ENCODE peak calls at places on chromosomes 2 and 18, in eight cellular contexts. U is coronary artery, W is left ventricle myocardium inferior, F is GM23338, V is epithelial cell of esophagus, L is fibroblast of lung, Z is upper lobe of left lung, G is fibroblast of pulmonary artery. A is an unnamed sample.

GRCh38 chr2:67871696-67872320 is 191.0 kb downstream of the C1D start:
- DNase-seq in U (peak), W (no peak), F (no peak), V (peak), L (peak), Z (peak), G (peak), A (peak)

GRCh38 chr2:173511942-173512341 is 157.3 kb downstream of the CDCA7 start:
- DNase-seq in U (no peak), W (no peak), F (peak), V (no peak), L (peak), Z (no peak), G (no peak), A (no peak)

GRCh38 chr2:226738821-226739507 is 60.7 kb downstream of the IRS1 start:
- DNase-seq in U (no peak), W (no peak), F (peak), V (no peak), L (no peak), Z (no peak), G (no peak), A (no peak)

GRCh38 chr18:44729631-44730101 is 49.0 kb downstream of the SETBP1 start:
- DNase-seq in U (no peak), W (no peak), F (no peak), V (no peak), L (peak), Z (no peak), G (peak), A (no peak)

GRCh38 chr2:67895171-67895941 is 167.4 kb downstream of the C1D start:
- DNase-seq in U (no peak), W (no peak), F (peak), V (no peak), L (no peak), Z (no peak), G (no peak), A (no peak)

GRCh38 chr18:21115519-21116411 is 4.2 kb upstream of the ROCK1 start:
- DNase-seq in U (no peak), W (no peak), F (peak), V (no peak), L (peak), Z (no peak), G (peak), A (no peak)

GRCh38 chr2:45168731-45169338 is 159.6 kb upstream of the SIX2 start:
- DNase-seq in U (no peak), W (no peak), F (peak), V (peak), L (no peak), Z (no peak), G (no peak), A (no peak)

GRCh38 chr2:3279236-3279960 is 98.2 kb downstream of the EIPR1 start:
- DNase-seq in U (no peak), W (no peak), F (no peak), V (no peak), L (no peak), Z (no peak), G (no peak), A (no peak)

GRCh38 chr2:215784371-215784783 is 229.0 kb downstream of the MREG start:
- DNase-seq in U (no peak), W (no peak), F (no peak), V (no peak), L (peak), Z (no peak), G (peak), A (peak)

GRCh38 chr2:45841752-45842407 is 190.4 kb downstream of the PRKCE start:
- DNase-seq in U (no peak), W (no peak), F (no peak), V (no peak), L (no peak), Z (no peak), G (no peak), A (no peak)

GRCh38 chr2:179745615-179746263 is 115.7 kb downstream of the ZNF385B start:
- DNase-seq in U (no peak), W (no peak), F (no peak), V (no peak), L (peak), Z (no peak), G (no peak), A (no peak)

GRCh38 chr2:192010073-192010472 is 163.2 kb upstream of the CAVIN2 start:
- DNase-seq in U (no peak), W (no peak), F (no peak), V (no peak), L (no peak), Z (no peak), G (no peak), A (no peak)

GRCh38 chr2:109143214-109144187 is 14.5 kb downstream of the SH3RF3 start:
- DNase-seq in U (no peak), W (no peak), F (no peak), V (no peak), L (no peak), Z (no peak), G (no peak), A (no peak)

GRCh38 chr18:59379772-59380530 is 20.9 kb upstream of the LMAN1 start:
- DNase-seq in U (no peak), W (no peak), F (no peak), V (no peak), L (peak), Z (no peak), G (no peak), A (no peak)

GRCh38 chr2:237704476-237705224 is 77.3 kb downstream of the LRRFIP1 start:
- DNase-seq in U (no peak), W (no peak), F (no peak), V (peak), L (peak), Z (no peak), G (peak), A (no peak)

GRCh38 chr2:8441986-8442385 is 239.9 kb upstream of the ID2 start:
- DNase-seq in U (no peak), W (no peak), F (no peak), V (no peak), L (no peak), Z (no peak), G (no peak), A (no peak)

GRCh38 chr2:179263460-179264237 is 983 bp downstream of the SESTD1 start:
- DNase-seq in U (peak), W (peak), F (peak), V (peak), L (peak), Z (peak), G (peak), A (peak)

GRCh38 chr2:229852565-229852964 is 69.2 kb downstream of the TRIP12 start:
- DNase-seq in U (no peak), W (no peak), F (no peak), V (peak), L (peak), Z (no peak), G (peak), A (peak)

GRCh38 chr2:164969909-164970690 is 14.8 kb upstream of the SLC38A11 start:
- DNase-seq in U (no peak), W (no peak), F (no peak), V (no peak), L (no peak), Z (no peak), G (no peak), A (no peak)

GRCh38 chr18:34928068-34928753 is 113.0 kb upstream of the MAPRE2 start:
- DNase-seq in U (no peak), W (no peak), F (peak), V (no peak), L (peak), Z (no peak), G (no peak), A (no peak)

GRCh38 chr2:172833898-172834297 is 98.3 kb downstream of the RAPGEF4 start:
- DNase-seq in U (no peak), W (no peak), F (no peak), V (no peak), L (peak), Z (no peak), G (peak), A (no peak)

GRCh38 chr2:238143239-238143951 is 4.9 kb downstream of the KLHL30 start:
- DNase-seq in U (peak), W (peak), F (no peak), V (peak), L (peak), Z (peak), G (peak), A (no peak)

GRCh38 chr2:140586379-140586778 is 1544.4 kb downstream of the LRP1B start:
- DNase-seq in U (no peak), W (no peak), F (peak), V (peak), L (peak), Z (no peak), G (peak), A (no peak)

GRCh38 chr2:174493549-174494331 is 6.9 kb upstream of the GPR155 start:
- DNase-seq in U (no peak), W (no peak), F (no peak), V (no peak), L (no peak), Z (no peak), G (no peak), A (no peak)

GRCh38 chr2:31429759-31430438 is 15.4 kb upstream of the XDH start:
- DNase-seq in U (no peak), W (no peak), F (no peak), V (peak), L (no peak), Z (no peak), G (no peak), A (no peak)

GRCh38 chr18:5180254-5180653 is 16.8 kb downstream of the AKAIN1 start:
- DNase-seq in U (no peak), W (no peak), F (no peak), V (no peak), L (no peak), Z (no peak), G (no peak), A (no peak)

GRCh38 chr18:63518178-63519012 is 23.8 kb upstream of the SERPINB12 start:
- DNase-seq in U (no peak), W (no peak), F (peak), V (peak), L (peak), Z (no peak), G (peak), A (peak)

GRCh38 chr2:127627740-127628571 is 18.0 kb upstream of the GPR17 start:
- DNase-seq in U (no peak), W (peak), F (no peak), V (no peak), L (no peak), Z (peak), G (no peak), A (no peak)

GRCh38 chr2:240169486-240170353 is 29.3 kb upstream of the OTOS start:
- DNase-seq in U (no peak), W (no peak), F (no peak), V (no peak), L (no peak), Z (no peak), G (no peak), A (no peak)

GRCh38 chr2:215772634-215773563 is 240.5 kb downstream of the MREG start:
- DNase-seq in U (no peak), W (no peak), F (no peak), V (no peak), L (no peak), Z (no peak), G (peak), A (no peak)

DNA sequence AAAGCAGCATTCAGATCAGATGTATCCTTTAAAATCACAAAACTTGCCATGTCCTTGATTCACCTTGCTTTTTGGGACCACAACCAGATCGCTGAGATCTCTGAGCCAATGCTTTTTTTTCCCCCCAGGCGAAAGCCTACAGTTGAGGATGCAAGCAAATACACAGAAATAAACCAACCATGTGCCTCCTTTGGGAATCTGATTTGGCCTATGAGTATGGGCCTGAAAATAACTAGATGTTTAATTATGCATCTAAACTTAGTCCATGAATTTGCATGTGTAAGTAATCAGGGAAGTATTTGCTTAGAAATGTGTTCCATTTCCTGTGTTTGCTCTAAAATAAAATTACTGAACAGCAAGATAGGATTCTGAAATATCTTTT is 49.8 kb upstream of the CDC42EP3 start:
- DNase-seq in U (no peak), W (no peak), F (no peak), V (no peak), L (no peak), Z (no peak), G (no peak), A (no peak)
- H3K4me3 ChIP-seq in U (no peak), W (no peak), F (no peak), V (no peak), L (no peak), Z (no peak), G (no peak), A (no peak)

DNA sequence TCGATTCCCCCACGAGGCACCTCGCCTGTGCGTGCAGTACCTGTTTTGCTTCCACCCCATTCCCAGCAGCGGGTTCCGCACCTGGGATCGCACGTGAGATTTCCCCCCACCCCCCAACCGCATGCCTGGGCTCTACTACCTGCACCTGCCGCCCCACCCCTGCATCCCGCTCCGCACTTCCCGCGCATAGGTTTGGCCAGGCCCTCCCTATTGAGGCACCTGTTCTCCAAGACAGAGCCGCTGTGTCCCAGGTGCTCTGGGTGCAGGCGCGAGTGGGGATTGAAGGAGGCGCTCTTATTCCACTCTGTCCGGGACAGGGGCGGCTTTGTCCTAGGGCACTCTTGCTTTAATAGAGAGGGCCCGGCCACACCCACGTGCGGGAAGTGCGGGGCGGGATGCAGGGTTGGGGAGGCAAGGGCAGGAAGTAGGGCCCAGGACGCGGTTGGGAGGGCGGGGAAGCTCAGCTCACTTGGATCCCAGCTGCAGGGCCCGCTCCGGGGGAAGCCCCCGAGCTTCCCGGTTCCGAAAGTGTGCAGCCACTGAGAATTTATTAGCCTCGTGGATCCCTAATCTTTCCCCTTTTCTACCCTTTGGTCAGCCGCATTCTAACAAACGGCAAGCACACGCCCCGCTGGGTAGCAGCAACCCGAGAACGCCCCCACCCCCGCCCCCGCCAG is 698 bp upstream of the MOCOS start:
- DNase-seq in U (no peak), W (peak), F (peak), V (peak), L (peak), Z (peak), G (no peak), A (no peak)
- TF ChIP-seq CTCF in U (no peak), W (no peak), F (no peak), V (no peak), L (no peak), Z (no peak), G (no peak), A (peak)

GRCh38 chr2:6793371-6793770 is 72.3 kb downstream of the CMPK2 start:
- DNase-seq in U (no peak), W (no peak), F (no peak), V (peak), L (peak), Z (no peak), G (no peak), A (no peak)

GRCh38 chr2:6789559-6790138 is 76.1 kb downstream of the CMPK2 start:
- DNase-seq in U (no peak), W (no peak), F (no peak), V (no peak), L (no peak), Z (no peak), G (no peak), A (no peak)

GRCh38 chr2:6794484-6794883 is 71.2 kb downstream of the CMPK2 start:
- DNase-seq in U (no peak), W (no peak), F (no peak), V (no peak), L (no peak), Z (no peak), G (no peak), A (no peak)

GRCh38 chr2:6793913-6794312 is 71.8 kb downstream of the CMPK2 start:
- DNase-seq in U (no peak), W (no peak), F (no peak), V (peak), L (no peak), Z (no peak), G (no peak), A (no peak)

DNA sequence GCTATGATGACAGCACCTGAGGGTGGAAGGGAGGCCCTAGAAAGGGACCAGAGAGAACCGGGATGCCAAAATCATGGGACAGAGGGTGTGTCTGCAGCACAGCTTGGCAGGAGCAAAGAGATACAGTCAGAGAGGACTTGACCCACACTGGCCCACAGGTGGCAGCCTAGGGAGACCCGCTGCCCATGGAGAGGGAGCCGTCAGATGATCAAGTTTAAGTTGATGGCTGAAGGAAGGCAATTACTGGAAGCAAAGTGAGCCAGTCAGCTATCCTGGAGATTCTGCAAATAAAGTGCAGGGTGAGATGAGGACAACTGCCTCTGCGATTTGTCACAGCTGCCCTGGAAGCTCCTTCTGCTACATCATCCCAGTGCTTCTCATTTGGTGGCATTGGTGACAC is 74.0 kb downstream of the CMPK2 start:
- DNase-seq in U (no peak), W (no peak), F (peak), V (no peak), L (no peak), Z (no peak), G (no peak), A (no peak)
- H3K4me3 ChIP-seq in U (no peak), W (no peak), F (no peak), V (no peak), L (no peak), Z (no peak), G (no peak), A (no peak)

GRCh38 chr2:241355983-241356870 is at the start of gene FARP2:
- DNase-seq in U (peak), W (peak), F (peak), V (peak), L (peak), Z (peak), G (peak), A (peak)
- TF ChIP-seq CTCF in U (no peak), W (peak), F (no peak), V (no peak), L (no peak), Z (no peak), G (no peak), A (no peak)

DNA sequence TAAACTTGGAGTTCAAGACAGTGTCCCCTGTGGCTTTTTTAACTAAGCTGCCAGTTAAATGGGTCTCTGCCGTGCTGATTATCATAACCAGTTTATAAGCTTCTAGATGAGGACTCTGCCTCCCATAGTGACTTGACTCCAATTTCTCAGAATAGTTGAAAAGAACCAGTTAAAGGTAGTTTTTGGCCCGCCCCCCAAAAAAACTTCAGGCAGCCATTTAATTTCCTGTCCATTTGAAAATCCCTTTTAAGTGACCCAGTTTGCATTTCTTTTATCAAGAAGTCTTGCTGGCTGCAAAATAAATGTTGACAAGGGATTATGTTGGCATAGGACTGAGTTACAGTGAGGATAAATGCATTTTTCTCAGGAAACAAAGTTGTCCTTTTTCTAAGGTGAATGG is 2.3 kb downstream of the SLC20A1 start:
- DNase-seq in U (no peak), W (no peak), F (no peak), V (no peak), L (no peak), Z (no peak), G (no peak), A (no peak)
- H3K4me3 ChIP-seq in U (peak), W (peak), F (peak), V (no peak), L (peak), Z (no peak), G (peak), A (peak)

GRCh38 chr2:102473020-102473419 is at the start of gene SLC9A4:
- DNase-seq in U (no peak), W (no peak), F (peak), V (peak), L (peak), Z (no peak), G (peak), A (peak)
- TF ChIP-seq CTCF in U (peak), W (peak), F (peak), V (peak), L (peak), Z (peak), G (peak), A (peak)

GRCh38 chr2:43171789-43172188 is 54.6 kb downstream of the ZFP36L2 start:
- DNase-seq in U (no peak), W (peak), F (no peak), V (no peak), L (peak), Z (no peak), G (peak), A (peak)

GRCh38 chr2:43174368-43175186 is 51.8 kb downstream of the ZFP36L2 start:
- DNase-seq in U (no peak), W (no peak), F (no peak), V (no peak), L (no peak), Z (no peak), G (no peak), A (no peak)

GRCh38 chr2:43178055-43178598 is 48.3 kb downstream of the ZFP36L2 start:
- DNase-seq in U (no peak), W (no peak), F (no peak), V (no peak), L (no peak), Z (no peak), G (no peak), A (no peak)

GRCh38 chr2:43176449-43176848 is 50.0 kb downstream of the ZFP36L2 start:
- DNase-seq in U (no peak), W (no peak), F (no peak), V (no peak), L (no peak), Z (no peak), G (no peak), A (no peak)

DNA sequence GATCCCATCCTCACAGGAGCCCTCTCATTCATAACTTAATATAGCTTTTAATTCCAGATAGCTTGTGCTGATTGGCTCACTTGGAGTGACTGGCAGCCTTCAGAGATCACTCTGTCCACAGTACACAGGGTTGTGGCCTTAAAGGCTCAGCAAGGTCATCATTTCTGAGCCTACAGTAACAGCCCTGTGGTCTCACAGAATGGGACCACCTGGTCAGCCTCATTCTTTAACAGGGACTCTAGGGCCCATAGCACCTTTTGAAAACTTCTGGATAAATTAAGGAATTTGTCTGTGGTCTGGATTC is 51.3 kb downstream of the ZFP36L2 start:
- DNase-seq in U (no peak), W (no peak), F (peak), V (peak), L (peak), Z (no peak), G (peak), A (no peak)
- H3K4me3 ChIP-seq in U (no peak), W (no peak), F (no peak), V (no peak), L (no peak), Z (no peak), G (no peak), A (no peak)

A was measured in astrocyte of the cerebellum.